ENCODE peak calls at places on chromosomes 12 and 14, in nine cellular contexts. D, F, L, C, Q, O, G, Z and U are unnamed samples.
A peak's percentile ranks its signal among the peaks of the same experiment; 100 is the strongest.

GRCh38 chr14:64293976-64294671 is at the start of gene ESR2:
- DNase-seq in C (no peak), O (peak; percentile 38), G (no peak), Q (no peak), D (peak; percentile 51), Z (peak; percentile 15), F (peak; percentile 19), L (no peak), U (peak; percentile 4)

GRCh38 chr14:102930138-102930752 is 7.8 kb downstream of the AMN start:
- DNase-seq in D (no peak), Z (no peak), O (no peak), L (no peak), C (no peak), F (no peak), Q (no peak), G (no peak), U (peak; percentile 30)

GRCh38 chr14:68794856-68795601 is 2.2 kb upstream of the ZFP36L1 start:
- DNase-seq in G (peak; percentile 66), C (no peak), Z (no peak), Q (peak; percentile 53), F (no peak), L (peak; percentile 71), D (peak; percentile 93), O (peak; percentile 97), U (peak; percentile 93)

GRCh38 chr12:70733385-70733784 is 96.2 kb upstream of the PTPRB start:
- DNase-seq in O (peak; percentile 88), D (peak; percentile 73), Z (peak; percentile 71), G (no peak), C (no peak), Q (peak; percentile 34), F (no peak), L (peak; percentile 32), U (peak; percentile 64)

GRCh38 chr14:100891051-100891450 is 12.5 kb downstream of the RTL1 start:
- DNase-seq in Q (no peak), Z (no peak), L (no peak), G (no peak), O (no peak), C (no peak), F (peak; percentile 1), D (no peak), U (no peak)

GRCh38 chr14:60512952-60513554 is 4.1 kb downstream of the SIX6 start:
- DNase-seq in G (no peak), C (no peak), Z (no peak), Q (no peak), O (no peak), L (no peak), D (no peak), F (no peak), U (no peak)

GRCh38 chr12:80553316-80553715 is 109.3 kb downstream of the PTPRQ start:
- DNase-seq in Z (peak; percentile 9), Q (peak; percentile 85), G (no peak), D (peak; percentile 91), C (no peak), L (no peak), O (peak; percentile 91), F (no peak), U (peak; percentile 85)

GRCh38 chr12:123971770-123972447 is 722 bp downstream of the CCDC92 start:
- DNase-seq in G (peak; percentile 24), L (peak; percentile 23), F (peak; percentile 21), C (no peak), O (no peak), D (peak; percentile 56), Z (peak; percentile 52), Q (no peak), U (peak; percentile 65)

GRCh38 chr14:104530651-104531050 is 48.9 kb upstream of the C14orf180 start:
- DNase-seq in G (no peak), Q (no peak), O (no peak), L (no peak), F (no peak), C (no peak), D (no peak), Z (no peak), U (no peak)

GRCh38 chr12:27474344-27474743 is 27.8 kb downstream of the SMCO2 start:
- DNase-seq in Q (no peak), F (no peak), Z (no peak), G (no peak), D (peak; percentile 87), C (no peak), O (peak; percentile 79), L (no peak), U (peak; percentile 88)

GRCh38 chr14:68549057-68549421 is 243.8 kb downstream of the ZFP36L1 start:
- DNase-seq in G (peak; percentile 45), Q (no peak), L (no peak), F (no peak), C (no peak), O (peak; percentile 64), Z (peak; percentile 51), D (peak; percentile 71), U (peak; percentile 91)

GRCh38 chr12:12610711-12611110 is 965 bp upstream of the CREBL2 start:
- DNase-seq in C (no peak), Z (no peak), O (no peak), Q (no peak), G (no peak), F (no peak), D (no peak), L (no peak), U (no peak)

GRCh38 chr12:12609692-12610091 is 2.0 kb upstream of the CREBL2 start:
- DNase-seq in F (no peak), O (no peak), Z (no peak), D (no peak), G (no peak), Q (no peak), C (no peak), L (no peak), U (no peak)

GRCh38 chr12:12606793-12607589 is 4.7 kb upstream of the CREBL2 start:
- DNase-seq in Z (no peak), G (no peak), D (peak; percentile 83), C (no peak), F (no peak), O (peak; percentile 72), L (no peak), Q (peak; percentile 97), U (peak; percentile 44)

GRCh38 chr12:12611512-12612306 is at the start of gene CREBL2:
- DNase-seq in G (peak; percentile 95), Q (peak; percentile 95), D (peak; percentile 96), L (peak; percentile 94), C (peak; percentile 82), F (peak; percentile 94), Z (peak; percentile 93), O (peak; percentile 98), U (peak; percentile 93)

DNA sequence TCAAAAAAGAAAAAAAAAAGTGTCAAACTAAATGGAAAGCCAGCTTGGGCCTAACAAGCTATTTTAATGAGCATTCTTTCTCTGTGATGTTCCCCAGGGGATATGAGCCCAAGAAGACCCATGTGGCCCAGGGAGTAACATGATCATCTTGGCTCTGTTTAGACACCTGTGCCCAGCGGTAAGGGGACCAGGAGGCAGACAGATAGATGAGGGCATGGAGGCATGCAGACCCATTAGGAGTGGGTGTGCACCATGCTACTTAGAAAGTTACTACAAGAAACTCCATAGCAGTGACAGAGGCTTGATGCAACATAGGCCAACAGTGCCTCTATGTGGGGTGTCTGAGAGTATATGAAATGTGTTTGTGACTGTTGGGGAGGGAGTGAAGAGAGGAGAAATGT is 3.1 kb upstream of the CREBL2 start:
- DNase-seq in G (no peak), Z (peak; percentile 28), C (no peak), F (no peak), D (peak; percentile 12), L (no peak), Q (no peak), O (peak; percentile 33), U (no peak)
- TF ChIP-seq CTCF in G (no peak), Z (peak; percentile 42), C (peak; percentile 19), F (no peak), D (no peak), L (no peak), Q (peak; percentile 35), O (no peak), U (no peak)

DNA sequence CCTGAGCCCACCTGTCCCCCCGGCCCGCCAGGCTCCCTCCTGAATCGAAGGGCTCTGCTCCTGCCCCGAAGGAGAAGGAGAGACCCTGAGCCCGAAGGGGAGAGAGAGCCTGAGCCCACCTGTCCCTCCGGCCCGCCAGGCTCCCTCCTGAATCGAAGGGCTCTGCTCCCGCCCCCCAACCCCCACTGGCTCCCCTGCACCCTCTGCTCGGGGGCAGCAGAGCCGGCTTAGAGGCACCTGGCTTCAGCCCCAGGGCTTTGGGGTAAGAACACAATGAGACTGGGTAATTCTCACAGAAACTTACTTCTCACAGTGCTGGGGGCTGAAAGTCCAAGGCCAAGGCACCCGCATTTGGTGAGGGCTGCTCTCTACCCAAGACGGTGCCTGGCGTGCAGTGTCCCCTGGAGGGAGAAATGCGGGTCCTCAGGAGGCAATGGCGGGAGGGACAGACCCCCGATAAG is 53.1 kb upstream of the FBRSL1 start:
- DNase-seq in Q (no peak), G (no peak), L (no peak), D (no peak), Z (no peak), F (no peak), C (no peak), O (no peak), U (no peak)
- H3K4me3 ChIP-seq in Q (no peak overlapping the region), G (no peak overlapping the region), L (no peak overlapping the region), D (no peak overlapping the region), Z (no peak overlapping the region), F (no peak overlapping the region), C (no peak overlapping the region), O (no peak overlapping the region), U (no peak overlapping the region)

DNA sequence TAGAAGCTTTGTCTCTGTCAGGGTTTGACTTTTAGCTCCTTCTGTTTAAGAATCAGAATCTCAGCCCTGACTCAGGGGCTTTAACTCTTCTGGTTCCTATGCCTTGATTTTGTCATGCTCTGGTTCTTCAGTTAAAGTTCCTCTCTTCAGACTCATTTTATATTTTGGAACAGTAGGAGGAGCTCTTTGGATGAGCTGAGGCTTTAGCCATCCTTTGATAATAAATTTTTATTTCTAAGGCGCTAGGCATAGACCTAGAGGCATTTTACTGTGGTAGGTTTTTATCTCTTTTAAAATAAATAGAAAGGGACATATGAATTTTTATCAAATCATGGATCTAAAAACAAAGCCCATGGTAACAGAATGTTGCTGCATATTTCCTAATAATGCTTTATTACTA is 51.7 kb downstream of the ATP23 start:
- DNase-seq in Z (peak; percentile 10), D (peak; percentile 15), C (no peak), F (no peak), Q (no peak), L (no peak), G (no peak), O (peak; percentile 8), U (no peak)
- TF ChIP-seq CTCF in Z (peak; percentile 46), D (peak; percentile 40), C (peak; percentile 43), F (no peak), Q (no peak), L (peak; percentile 21), G (no peak), O (no peak), U (peak; percentile 52)

GRCh38 chr14:70987042-70987441 is 79.8 kb downstream of the PCNX1 start:
- DNase-seq in G (no peak), C (no peak), Z (no peak), F (no peak), L (no peak), D (no peak), Q (no peak), O (peak; percentile 46), U (no peak)

GRCh38 chr14:70976591-70976990 is 69.3 kb downstream of the PCNX1 start:
- DNase-seq in D (no peak), F (no peak), Z (no peak), C (no peak), Q (no peak), G (no peak), O (no peak), L (no peak), U (no peak)

GRCh38 chr14:70981005-70981952 is 74.0 kb downstream of the PCNX1 start:
- DNase-seq in Z (no peak), L (no peak), D (peak; percentile 26), O (peak; percentile 12), G (no peak), F (no peak), C (no peak), Q (no peak), U (no peak)

GRCh38 chr14:70982204-70982603 is 74.9 kb downstream of the PCNX1 start:
- DNase-seq in C (no peak), Z (no peak), D (no peak), O (no peak), F (no peak), Q (no peak), G (no peak), L (no peak), U (no peak)
- H3K4me3 ChIP-seq in C (no peak overlapping the region), Z (no peak overlapping the region), D (no peak overlapping the region), O (no peak overlapping the region), F (no peak overlapping the region), Q (no peak overlapping the region), G (no peak overlapping the region), L (no peak overlapping the region), U (no peak overlapping the region)